ENCODE peak calls at places on chromosomes 13 and 19, in nine cellular contexts. Q is AG04450; R is PC-9; C is heart right ventricle; Z is pancreas; O is naive thymus-derived CD4-positive, alpha-beta T cell; T is neural progenitor cell; F is IMR-90; B is MM.1S. G is an unnamed sample.

GRCh38 chr13:30841161-30841560 is 64.9 kb upstream of the MEDAG start:
- DNase-seq in Z (no peak), T (no peak), F (peak), Q (no peak), R (no peak), B (no peak), C (no peak), O (no peak), G (no peak)

GRCh38 chr19:12195501-12195860 is 32.6 kb downstream of the ZNF136 start:
- DNase-seq in B (no peak), T (no peak), Q (no peak), R (no peak), O (no peak), F (no peak), C (no peak), Z (no peak), G (no peak)

GRCh38 chr19:58170860-58171259 is 12.0 kb upstream of the ZNF274 start:
- DNase-seq in C (no peak), T (no peak), Q (no peak), B (no peak), R (no peak), F (peak), Z (no peak), O (no peak), G (no peak)

GRCh38 chr19:29785955-29786589 is 25.7 kb upstream of the CCNE1 start:
- DNase-seq in B (peak), O (no peak), C (no peak), Q (no peak), R (no peak), Z (no peak), T (no peak), F (no peak), G (no peak)

GRCh38 chr13:46751811-46752635 is 44.9 kb downstream of the ESD start:
- DNase-seq in R (no peak), F (peak), C (no peak), Z (no peak), T (peak), O (no peak), B (no peak), Q (no peak), G (no peak)

GRCh38 chr19:4294389-4294788 is 7.8 kb downstream of the TMIGD2 start:
- DNase-seq in R (no peak), Q (no peak), F (no peak), B (no peak), O (no peak), C (no peak), Z (no peak), T (no peak), G (no peak)

GRCh38 chr19:14114854-14115253 is 2.7 kb downstream of the PRKACA start:
- DNase-seq in O (peak), F (no peak), C (peak), T (peak), Q (no peak), R (peak), B (peak), Z (peak), G (no peak)

GRCh38 chr13:74132768-74133656 is 1.2 kb downstream of the KLF12 start:
- DNase-seq in O (peak), F (peak), Q (no peak), B (no peak), R (no peak), Z (no peak), T (peak), C (peak), G (no peak)

GRCh38 chr19:36916991-36917390 is 859 bp downstream of the ZNF568 start:
- DNase-seq in B (no peak), Z (no peak), C (no peak), T (peak), R (no peak), Q (no peak), F (peak), O (no peak), G (no peak)

GRCh38 chr13:97341135-97341534 is 92.8 kb upstream of the RAP2A start:
- DNase-seq in F (no peak), Q (no peak), C (no peak), R (no peak), B (no peak), Z (no peak), T (no peak), O (no peak), G (no peak)

GRCh38 chr13:20824762-20825161 is 51.0 kb upstream of the EEF1AKMT1 start:
- DNase-seq in R (no peak), C (no peak), F (peak), Z (no peak), Q (no peak), O (no peak), B (no peak), T (no peak), G (no peak)

GRCh38 chr13:22114630-22115311 is 443.9 kb downstream of the FGF9 start:
- DNase-seq in R (no peak), Z (no peak), T (no peak), F (peak), B (peak), Q (no peak), O (no peak), C (no peak), G (no peak)

GRCh38 chr19:17348700-17349099 is 11.3 kb downstream of the GTPBP3 start:
- DNase-seq in T (peak), B (no peak), Z (peak), Q (no peak), R (peak), O (no peak), F (peak), C (peak), G (no peak)

GRCh38 chr13:89550842-89551422 is 1796.6 kb upstream of the MIR17HG start:
- DNase-seq in F (no peak), R (peak), Q (no peak), C (no peak), T (no peak), O (no peak), B (no peak), Z (no peak), G (no peak)

GRCh38 chr19:38898788-38899446 is 501 bp downstream of the SIRT2 start:
- DNase-seq in F (peak), T (peak), Q (no peak), C (no peak), Z (peak), B (no peak), O (no peak), R (no peak), G (no peak)

GRCh38 chr13:100361504-100361903 is 227.1 kb downstream of the GGACT start:
- DNase-seq in Q (no peak), Z (no peak), O (no peak), B (no peak), C (no peak), F (peak), R (no peak), T (no peak), G (no peak)
- H3K27ac ChIP-seq in Q (no peak), Z (no peak), O (no peak), B (no peak), C (no peak), F (no peak), R (no peak), T (no peak), G (no peak)

GRCh38 chr19:46384396-46384795 is 29.0 kb downstream of the CCDC8 start:
- DNase-seq in O (no peak), T (no peak), Q (no peak), R (no peak), B (no peak), F (no peak), Z (no peak), C (peak), G (no peak)
- H3K27ac ChIP-seq in O (no peak), T (no peak), Q (no peak), R (no peak), B (no peak), F (no peak), Z (no peak), C (no peak), G (no peak)

GRCh38 chr13:25688524-25688923 is 316.8 kb downstream of the ATP8A2 start:
- DNase-seq in B (no peak), O (no peak), T (no peak), C (no peak), Z (no peak), R (no peak), F (no peak), Q (no peak), G (peak)
- H3K27ac ChIP-seq in B (no peak), O (no peak), T (no peak), C (no peak), Z (no peak), R (no peak), F (no peak), Q (no peak), G (no peak)

GRCh38 chr19:52397310-52398090 is at the start of gene ZNF528:
- DNase-seq in O (peak), T (peak), Z (peak), B (no peak), C (peak), Q (peak), F (peak), R (peak), G (peak)
- H3K27ac ChIP-seq in O (peak), T (peak), Z (peak), B (no peak), C (peak), Q (peak), F (peak), R (no peak), G (peak)

DNA sequence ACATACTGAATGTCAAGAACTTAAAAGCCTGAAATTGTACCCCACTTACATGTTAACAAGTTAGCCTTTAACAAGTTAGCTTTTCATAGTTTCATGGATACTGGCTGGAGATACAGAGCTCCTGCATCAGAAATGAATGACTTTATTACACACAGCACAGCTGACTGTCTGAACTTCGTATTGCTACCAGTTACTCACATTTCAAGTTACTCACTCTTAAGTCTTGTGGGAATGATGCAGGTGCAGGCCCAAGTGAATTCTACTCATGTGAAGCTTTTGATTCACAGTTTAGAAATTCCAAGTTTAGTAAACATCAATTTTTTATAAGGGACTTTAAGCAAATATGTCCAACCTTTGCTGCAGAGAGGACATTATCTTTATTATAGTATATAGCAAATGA is 762.2 kb upstream of the PRR20A start:
- DNase-seq in T (no peak), B (no peak), O (no peak), C (no peak), F (no peak), Q (no peak), R (no peak), Z (no peak), G (no peak)
- H3K27ac ChIP-seq in T (no peak), B (no peak), O (no peak), C (no peak), F (no peak), Q (no peak), R (no peak), Z (no peak), G (no peak)

GRCh38 chr13:40478775-40479174 is 187.7 kb downstream of the FOXO1 start:
- DNase-seq in O (no peak), Z (no peak), R (no peak), B (no peak), C (no peak), F (no peak), T (no peak), Q (no peak), G (no peak)

GRCh38 chr13:40475617-40476016 is 190.8 kb downstream of the FOXO1 start:
- DNase-seq in T (no peak), F (no peak), B (no peak), Z (no peak), C (no peak), Q (no peak), R (no peak), O (no peak), G (no peak)

GRCh38 chr13:40476175-40476958 is 190.1 kb downstream of the FOXO1 start:
- DNase-seq in T (no peak), Z (no peak), R (no peak), F (no peak), O (no peak), B (no peak), Q (no peak), C (no peak), G (no peak)

GRCh38 chr13:40479196-40479845 is 187.1 kb downstream of the FOXO1 start:
- DNase-seq in O (no peak), C (no peak), F (no peak), B (no peak), Q (no peak), R (no peak), Z (no peak), T (no peak), G (no peak)

DNA sequence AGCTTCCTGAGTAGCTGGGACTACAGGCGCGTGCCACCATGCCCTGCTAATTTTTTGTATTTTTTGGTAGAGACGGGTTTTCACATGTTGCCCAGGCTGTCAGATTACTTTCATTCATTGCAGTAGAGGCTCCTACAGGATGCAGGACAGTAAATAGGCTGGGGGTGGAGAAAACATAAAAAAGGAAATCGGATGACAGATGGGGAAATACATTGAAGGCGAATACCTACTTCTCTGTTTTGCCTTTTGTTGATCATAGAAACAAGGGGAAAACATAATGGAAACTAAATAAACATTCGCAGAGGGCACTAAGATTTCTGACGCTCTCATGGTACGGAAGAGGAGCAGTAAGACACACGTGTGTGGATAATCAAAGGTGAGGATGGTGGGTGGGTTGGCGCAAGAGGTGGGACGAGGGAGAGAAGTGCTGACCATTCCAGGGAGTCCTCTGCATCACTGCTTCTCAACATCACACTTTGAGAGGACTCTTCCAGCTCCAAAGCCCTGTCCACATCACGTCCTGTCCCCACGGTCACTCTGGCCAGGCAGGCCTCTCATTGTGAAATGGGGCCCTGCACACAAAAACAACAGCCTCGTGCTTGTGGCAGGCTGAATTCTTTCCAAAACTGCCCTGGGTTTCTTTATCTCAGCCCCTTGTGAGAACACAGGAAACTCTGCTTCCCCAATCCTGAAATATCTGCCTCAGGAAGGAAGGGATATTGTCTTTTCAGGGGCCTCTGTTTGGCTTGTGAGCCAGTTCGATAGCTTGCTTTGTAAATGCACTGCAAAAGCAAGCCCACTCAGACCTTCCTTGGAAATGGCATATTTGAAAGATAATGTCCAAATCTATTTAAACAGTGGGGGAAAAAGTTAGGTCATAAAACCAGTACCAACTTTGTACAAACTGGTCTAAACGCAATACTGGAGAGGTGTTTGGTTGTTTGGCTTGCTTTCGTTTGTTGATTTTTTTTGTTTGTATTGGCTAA is 188.5 kb downstream of the FOXO1 start:
- DNase-seq in C (peak), F (no peak), Z (no peak), R (no peak), O (no peak), Q (no peak), B (no peak), T (peak), G (no peak)
- H3K27ac ChIP-seq in C (peak), F (no peak), Z (no peak), R (no peak), O (no peak), Q (no peak), B (no peak), T (no peak), G (peak)

GRCh38 chr19:6728346-6728745 is 7.9 kb upstream of the C3 start:
- DNase-seq in C (no peak), O (no peak), F (no peak), T (no peak), Z (no peak), B (no peak), Q (no peak), R (no peak), G (no peak)
- H3K27ac ChIP-seq in C (peak), O (no peak), F (no peak), T (no peak), Z (no peak), B (peak), Q (no peak), R (no peak), G (no peak)

GRCh38 chr19:55118401-55118991 is 1.1 kb upstream of the PPP1R12C start:
- DNase-seq in Z (peak), Q (no peak), T (peak), R (peak), O (no peak), F (no peak), C (peak), B (no peak), G (no peak)
- H3K27ac ChIP-seq in Z (peak), Q (peak), T (no peak), R (peak), O (no peak), F (no peak), C (peak), B (no peak), G (peak)

GRCh38 chr19:2720777-2721569 is at the start of gene DIRAS1:
- DNase-seq in T (peak), Q (no peak), B (no peak), F (no peak), R (no peak), O (no peak), C (peak), Z (no peak), G (no peak)
- H3K27ac ChIP-seq in T (no peak), Q (no peak), B (no peak), F (no peak), R (no peak), O (no peak), C (peak), Z (no peak), G (peak)

DNA sequence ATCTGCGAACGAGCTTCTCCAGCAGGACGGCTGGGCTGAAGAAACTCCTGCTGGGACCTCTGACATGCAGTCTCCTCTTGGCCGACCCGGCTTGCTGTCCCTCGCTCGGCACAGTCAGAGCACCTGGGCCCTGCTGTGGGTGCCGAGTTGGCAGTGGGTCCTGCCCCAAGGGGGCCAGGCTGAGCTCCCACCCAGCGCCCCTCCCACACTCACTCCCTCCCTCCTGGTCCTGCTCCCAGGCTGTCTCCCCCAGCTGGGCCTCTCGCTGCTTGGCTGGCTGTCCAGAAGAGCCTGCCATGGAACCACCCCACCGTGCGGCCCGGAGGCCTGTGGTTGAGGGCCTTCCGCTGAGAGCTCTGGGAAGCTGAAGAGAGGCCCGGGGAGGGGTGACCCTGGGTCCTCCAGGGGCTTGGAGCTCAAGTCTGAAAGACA is 6.0 kb downstream of the AKT2 start:
- DNase-seq in F (peak), T (no peak), B (no peak), Z (no peak), Q (peak), O (no peak), C (peak), R (no peak), G (no peak)
- H3K27ac ChIP-seq in F (no peak), T (no peak), B (no peak), Z (no peak), Q (peak), O (no peak), C (peak), R (no peak), G (peak)

G was measured in esophagus muscularis mucosa.